ENCODE peak calls at places on chromosomes 4 and X, in four cellular contexts. F is sigmoid colon, E is IMR-90, L is right lobe of liver. A is an unnamed sample.

GRCh38 chrX:150157291-150157690 is 205.8 kb upstream of the MAMLD1 start:
- DNase-seq in F (no peak), E (no peak), L (no peak), A (no peak)

GRCh38 chr4:141134051-141134450 is 782 bp upstream of the RNF150 start:
- DNase-seq in F (no peak), E (peak; percentile 61), L (no peak), A (no peak)

GRCh38 chrX:106177106-106177981 is 9.2 kb downstream of the PWWP3B start:
- DNase-seq in F (no peak), E (no peak), L (peak; percentile 54), A (peak; percentile 67)

GRCh38 chr4:173448557-173448918 is 49.6 kb upstream of the SCRG1 start:
- DNase-seq in F (no peak), E (peak; percentile 33), L (no peak), A (no peak)

GRCh38 chr4:152172146-152172545 is 363.7 kb downstream of the FBXW7 start:
- DNase-seq in F (no peak), E (no peak), L (no peak), A (no peak)

GRCh38 chr4:120071192-120071795 is 4.6 kb upstream of the MAD2L1 start:
- DNase-seq in F (no peak), E (peak; percentile 80), L (no peak), A (no peak)

GRCh38 chrX:46759645-46759974 is 692 bp upstream of the SLC9A7 start:
- DNase-seq in F (no peak), E (peak; percentile 26), L (no peak), A (no peak)

GRCh38 chr4:76090241-76090691 is 15.8 kb downstream of the ART3 start:
- DNase-seq in F (no peak), E (peak; percentile 94), L (no peak), A (no peak)

GRCh38 chrX:70769659-70770232 is 138.8 kb downstream of the TEX11 start:
- DNase-seq in F (no peak), E (peak; percentile 5), L (no peak), A (no peak)

GRCh38 chr4:141247430-141247780 is 26.7 kb downstream of the ZNF330 start:
- DNase-seq in F (no peak), E (no peak), L (no peak), A (no peak)

GRCh38 chrX:32276153-32276552 is 935.2 kb downstream of the DMD start:
- DNase-seq in F (no peak), E (no peak), L (no peak), A (no peak)

GRCh38 chrX:41025926-41026325 is 59.3 kb upstream of the USP9X start:
- DNase-seq in F (no peak), E (peak; percentile 16), L (no peak), A (no peak)

GRCh38 chr4:128827280-128827679 is 17.8 kb downstream of the JADE1 start:
- DNase-seq in F (no peak), E (no peak), L (no peak), A (no peak)

GRCh38 chrX:55908685-55909212 is 191.2 kb downstream of the RRAGB start:
- DNase-seq in F (no peak), E (no peak), L (no peak), A (no peak)

GRCh38 chrX:107706309-107706708 is 69.3 kb downstream of the TSC22D3 start:
- DNase-seq in F (peak; percentile 34), E (no peak), L (no peak), A (no peak)

GRCh38 chr4:128811571-128812359 is 2.3 kb downstream of the JADE1 start:
- DNase-seq in F (peak; percentile 97), E (peak; percentile 90), L (peak; percentile 93), A (peak; percentile 90)

GRCh38 chrX:134626434-134626833 is 31.8 kb downstream of the PLAC1 start:
- DNase-seq in F (no peak), E (no peak), L (no peak), A (peak; percentile 54)

GRCh38 chr4:24303926-24304325 is 280.4 kb downstream of the DHX15 start:
- DNase-seq in F (no peak), E (no peak), L (no peak), A (no peak)

GRCh38 chr4:7032591-7032990 is 10.6 kb upstream of the TADA2B start:
- DNase-seq in F (no peak), E (no peak), L (no peak), A (no peak)

GRCh38 chr4:157804986-157805385 is 367.8 kb downstream of the GASK1B start:
- DNase-seq in F (no peak), E (no peak), L (no peak), A (no peak)

GRCh38 chrX:88613338-88613737 is 133.7 kb upstream of the CPXCR1 start:
- DNase-seq in F (no peak), E (no peak), L (no peak), A (no peak)

GRCh38 chr4:120057416-120057815 is 9.2 kb downstream of the MAD2L1 start:
- DNase-seq in F (no peak), E (no peak), L (no peak), A (no peak)

GRCh38 chr4:57553695-57554094 is 443.5 kb upstream of the IGFBP7 start:
- DNase-seq in F (no peak), E (no peak), L (no peak), A (no peak)

GRCh38 chrX:68696267-68696666 is 48.8 kb downstream of the STARD8 start:
- DNase-seq in F (no peak), E (no peak), L (no peak), A (no peak)

GRCh38 chrX:81294101-81294500 is 92.2 kb downstream of the SH3BGRL start:
- DNase-seq in F (no peak), E (no peak), L (no peak), A (no peak)

GRCh38 chr4:81845273-81845672 is 373.6 kb upstream of the RASGEF1B start:
- DNase-seq in F (no peak), E (no peak), L (no peak), A (no peak)

GRCh38 chrX:154323537-154323936 is 27.9 kb downstream of the TKTL1 start:
- DNase-seq in F (no peak), E (no peak), L (no peak), A (no peak)

GRCh38 chrX:115036029-115036428 is 18.6 kb upstream of the IL13RA2 start:
- DNase-seq in F (no peak), E (no peak), L (no peak), A (no peak)

GRCh38 chr4:185651137-185651677 is 115.9 kb upstream of the PDLIM3 start:
- DNase-seq in F (no peak), E (no peak), L (no peak), A (no peak)

DNA sequence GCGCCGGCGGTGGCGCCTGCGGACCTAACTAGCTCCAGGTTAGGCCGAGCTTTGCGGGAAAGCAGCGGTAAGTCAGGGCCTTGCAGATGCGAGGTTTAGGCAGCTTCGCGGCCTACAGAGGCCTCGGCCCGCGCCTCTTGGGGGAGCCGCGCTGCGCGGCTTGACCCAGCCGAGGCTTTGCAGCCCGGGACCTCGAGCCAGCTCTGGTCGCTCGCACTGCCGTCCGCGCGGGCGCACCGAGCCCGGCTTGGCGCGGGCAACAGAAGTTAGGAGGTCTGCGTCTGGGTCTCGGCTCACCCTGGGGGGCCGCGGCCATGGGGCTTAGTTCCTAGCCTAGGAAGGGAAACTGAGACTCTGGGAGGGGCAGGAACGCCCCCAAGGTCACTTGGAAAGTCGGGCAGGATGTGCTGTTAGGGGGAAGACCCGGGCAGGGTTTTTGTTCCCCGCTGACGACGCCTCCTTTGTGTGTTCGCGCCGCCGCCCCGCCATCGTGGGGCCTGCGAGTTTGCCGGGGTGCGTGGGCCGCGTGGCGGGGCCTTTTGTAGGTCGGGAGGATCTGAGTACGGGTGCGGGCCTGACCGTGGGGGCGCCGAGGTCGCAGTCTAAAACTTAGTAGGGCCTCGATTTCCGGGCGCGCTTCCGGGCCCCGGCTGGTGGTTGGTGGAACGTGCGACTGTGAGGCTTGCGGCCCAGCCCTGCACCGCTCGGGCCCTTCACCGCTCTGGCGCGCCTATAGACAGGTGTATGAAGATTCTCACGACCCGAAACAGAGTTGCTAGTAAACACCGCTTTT is 482 bp downstream of the RNF4 start:
- DNase-seq in F (no peak), E (peak; percentile 25), L (peak; percentile 62), A (peak; percentile 48)
- TF ChIP-seq POLR2A in F (no peak), E (no peak), L (no peak), A (no peak)

GRCh38 chrX:132216283-132216682 is 3.0 kb downstream of the RAP2C start:
- DNase-seq in F (no peak), E (no peak), L (no peak), A (no peak)

GRCh38 chrX:132217203-132218073 is 1.8 kb downstream of the RAP2C start:
- DNase-seq in F (peak; percentile 80), E (peak; percentile 75), L (peak; percentile 66), A (peak; percentile 65)

GRCh38 chrX:132216806-132217202 is 2.4 kb downstream of the RAP2C start:
- DNase-seq in F (no peak), E (peak; percentile 43), L (no peak), A (no peak)

GRCh38 chrX:132218100-132218807 is 993 bp downstream of the RAP2C start:
- DNase-seq in F (peak; percentile 91), E (peak; percentile 83), L (peak; percentile 86), A (peak; percentile 87)

GRCh38 chrX:132219343-132219768 is at the start of gene RAP2C:
- DNase-seq in F (peak; percentile 86), E (peak; percentile 54), L (peak; percentile 78), A (peak; percentile 79)
- TF ChIP-seq POLR2A in F (no peak), E (no peak), L (peak; percentile 51), A (no peak)

DNA sequence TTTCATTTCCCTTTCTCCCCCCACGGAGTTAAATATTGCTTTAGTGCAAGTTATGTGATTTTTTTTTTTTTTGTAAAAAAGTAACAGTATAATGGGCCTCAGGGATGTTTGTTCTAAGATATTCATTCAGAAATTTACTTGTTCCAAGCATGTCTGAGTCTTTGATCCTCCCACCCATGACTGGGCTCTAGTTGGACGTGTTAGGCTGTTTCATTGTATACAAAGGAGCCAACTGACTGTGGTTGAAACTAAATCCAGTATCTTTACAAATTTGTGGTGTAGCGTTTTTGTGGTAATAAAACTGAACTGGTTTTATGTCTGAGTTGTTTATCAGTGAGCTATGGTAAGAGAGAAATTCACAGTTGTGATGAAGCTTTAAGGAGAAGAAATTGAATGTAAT is 74.1 kb downstream of the DOCK11 start:
- DNase-seq in F (no peak), E (no peak), L (no peak), A (no peak)
- TF ChIP-seq POLR2A in F (no peak), E (no peak), L (no peak), A (no peak)

DNA sequence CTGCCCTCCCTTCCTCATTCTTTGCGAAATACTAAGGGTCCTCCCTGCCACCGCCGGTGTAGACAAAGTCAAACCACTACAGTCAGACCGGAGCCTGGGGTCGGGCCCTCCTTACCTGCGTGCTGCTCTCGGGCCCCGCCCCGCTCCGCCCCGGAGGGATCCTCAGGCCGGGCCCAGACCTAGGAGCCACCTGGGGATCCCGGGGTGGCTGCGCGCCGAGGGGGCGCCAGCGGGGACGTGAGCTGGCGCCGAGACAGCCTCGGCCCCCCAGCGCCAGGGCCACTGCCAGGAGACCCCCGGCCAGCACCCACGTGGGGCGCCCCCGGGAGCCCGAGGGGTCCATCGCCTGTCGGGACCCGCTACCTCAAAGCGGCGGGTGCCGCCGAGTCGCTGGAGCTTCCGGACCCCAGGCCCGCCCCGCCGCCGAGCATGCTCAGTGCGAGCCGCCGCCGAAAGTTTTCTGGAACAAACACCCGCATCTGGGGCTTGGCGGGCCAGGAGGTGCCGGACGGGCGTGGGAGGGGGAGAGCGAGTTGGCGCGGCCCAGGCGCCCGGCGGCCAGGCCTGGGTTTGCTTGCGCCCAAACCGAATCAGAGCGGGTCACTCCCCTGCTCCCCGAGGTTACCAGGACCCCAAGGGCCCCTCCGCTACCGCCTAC is at the start of gene EVC2:
- DNase-seq in F (peak; percentile 91), E (peak; percentile 46), L (peak; percentile 54), A (peak; percentile 79)
- TF ChIP-seq POLR2A in F (peak; percentile 19), E (peak; percentile 79), L (no peak), A (no peak)

A was measured in heart left ventricle.